ENCODE peak calls at places on chromosomes 7 and 10, in nine cellular contexts. Q is GM23248, T is GM23338, B is left ventricle myocardium inferior, C is gastrocnemius medialis, I is heart right ventricle, L is body of pancreas, M is colonic mucosa, J is ascending aorta. O is an unnamed sample. For H3K4me1, the result is how much of the 10 kb centered on the place peaks cover.

GRCh38 chr7:29865526-29865925 is 59.2 kb downstream of the WIPF3 start:
- DNase-seq in Q (peak), T (no peak), B (no peak), C (no peak), I (no peak), L (peak), M (no peak), J (no peak), O (no peak)

GRCh38 chr7:45917658-45918057 is 3.4 kb downstream of the IGFBP3 start:
- DNase-seq in Q (peak), T (peak), B (peak), C (peak), I (peak), L (peak), M (peak), J (no peak), O (no peak)

GRCh38 chr10:30862486-30862885 is 169.2 kb downstream of the ZNF438 start:
- DNase-seq in Q (peak), T (no peak), B (no peak), C (no peak), I (no peak), L (no peak), M (no peak), J (no peak), O (no peak)

GRCh38 chr10:114767589-114768393 is 53.8 kb upstream of the FHIP2A start:
- DNase-seq in Q (peak), T (peak), B (peak), C (no peak), I (peak), L (peak), M (peak), J (no peak), O (no peak)

GRCh38 chr10:25982107-25982506 is 48.1 kb downstream of the MYO3A start:
- DNase-seq in Q (no peak), T (no peak), B (no peak), C (no peak), I (no peak), L (no peak), M (no peak), J (no peak), O (no peak)

GRCh38 chr10:27258838-27259532 is 18.4 kb upstream of the ACBD5 start:
- DNase-seq in Q (peak), T (peak), B (no peak), C (no peak), I (no peak), L (peak), M (no peak), J (no peak), O (no peak)

GRCh38 chr10:96512524-96512991 is 1.2 kb downstream of the TLL2 start:
- DNase-seq in Q (peak), T (peak), B (peak), C (no peak), I (peak), L (peak), M (peak), J (no peak), O (no peak)

GRCh38 chr7:1204460-1204859 is 28.2 kb upstream of the UNCX start:
- DNase-seq in Q (peak), T (no peak), B (no peak), C (no peak), I (no peak), L (no peak), M (no peak), J (no peak), O (no peak)

GRCh38 chr7:50733552-50733951 is 49.1 kb downstream of the GRB10 start:
- DNase-seq in Q (peak), T (no peak), B (no peak), C (no peak), I (no peak), L (peak), M (no peak), J (no peak), O (no peak)

GRCh38 chr7:18455644-18456043 is 39.9 kb upstream of the HDAC9 start:
- DNase-seq in Q (no peak), T (no peak), B (no peak), C (no peak), I (no peak), L (no peak), M (no peak), J (no peak), O (no peak)

GRCh38 chr10:69503896-69504265 is 52.6 kb downstream of the TSPAN15 start:
- DNase-seq in Q (no peak), T (no peak), B (no peak), C (no peak), I (no peak), L (no peak), M (peak), J (no peak), O (no peak)

GRCh38 chr10:78760463-78761240 is 308.1 kb upstream of the ZMIZ1 start:
- DNase-seq in Q (no peak), T (no peak), B (no peak), C (no peak), I (no peak), L (no peak), M (no peak), J (no peak), O (no peak)

GRCh38 chr7:105621617-105622016 is 40.3 kb upstream of the EFCAB10 start:
- DNase-seq in Q (peak), T (no peak), B (peak), C (no peak), I (peak), L (no peak), M (no peak), J (no peak), O (no peak)

GRCh38 chr7:129644634-129645230 is 33.2 kb downstream of the NRF1 start:
- DNase-seq in Q (peak), T (peak), B (no peak), C (no peak), I (no peak), L (no peak), M (no peak), J (no peak), O (no peak)

GRCh38 chr10:127973810-127974311 is 67.0 kb downstream of the PTPRE start:
- DNase-seq in Q (no peak), T (peak), B (no peak), C (no peak), I (no peak), L (no peak), M (no peak), J (no peak), O (no peak)

GRCh38 chr10:125692932-125693847 is 10.2 kb upstream of the TEX36 start:
- DNase-seq in Q (peak), T (no peak), B (no peak), C (no peak), I (no peak), L (no peak), M (no peak), J (no peak), O (no peak)

GRCh38 chr10:125694874-125695273 is 11.9 kb upstream of the TEX36 start:
- DNase-seq in Q (peak), T (no peak), B (no peak), C (no peak), I (no peak), L (no peak), M (no peak), J (no peak), O (no peak)

GRCh38 chr10:125699562-125700143 is 16.7 kb upstream of the TEX36 start:
- DNase-seq in Q (no peak), T (no peak), B (no peak), C (no peak), I (no peak), L (no peak), M (no peak), J (no peak), O (no peak)

GRCh38 chr10:125700355-125700911 is 17.5 kb upstream of the TEX36 start:
- DNase-seq in Q (peak), T (no peak), B (no peak), C (no peak), I (no peak), L (no peak), M (no peak), J (no peak), O (no peak)

GRCh38 chr10:125698599-125698998 is 15.6 kb upstream of the TEX36 start:
- DNase-seq in Q (peak), T (no peak), B (no peak), C (no peak), I (no peak), L (no peak), M (no peak), J (no peak), O (no peak)
- H3K27ac ChIP-seq in Q (no peak), T (no peak), B (no peak), C (no peak), I (no peak), L (no peak), M (no peak), J (no peak), O (no peak)

DNA sequence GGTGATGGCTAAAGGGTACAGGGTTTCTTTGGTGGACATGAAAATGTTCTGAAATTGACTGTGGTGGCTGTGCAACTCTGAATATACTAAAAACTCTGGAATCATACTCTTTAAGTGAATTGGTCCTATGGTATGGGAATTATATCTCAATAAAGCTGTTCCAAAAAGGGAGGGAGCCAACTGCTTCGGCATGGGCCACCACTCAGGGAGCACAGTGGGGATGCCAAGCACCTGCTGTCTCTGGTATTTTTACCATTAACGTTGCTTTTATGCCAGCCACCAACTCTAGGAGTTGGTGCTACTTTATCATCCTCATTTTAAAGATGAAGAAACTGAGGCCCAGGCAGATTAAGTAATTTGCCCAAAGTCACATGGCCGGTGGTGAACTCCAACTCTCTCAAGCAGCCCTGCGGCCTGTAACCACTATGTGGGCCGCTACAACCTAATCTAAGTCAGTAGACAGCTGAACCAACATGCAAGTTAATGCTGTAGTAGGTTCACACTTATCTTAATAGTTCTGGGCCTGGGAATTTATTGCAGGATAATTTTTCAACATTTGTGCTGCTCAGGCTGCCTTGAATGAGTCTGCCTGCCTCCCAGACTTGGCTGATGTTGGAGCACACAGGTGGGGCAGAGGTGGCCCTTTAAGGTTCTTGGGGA is 20.8 kb downstream of the SH3PXD2A start:
- DNase-seq in Q (no peak), T (no peak), B (no peak), C (no peak), I (no peak), L (no peak), M (no peak), J (no peak), O (no peak)
- H3K4me1 ChIP-seq in Q (under half), T (under half), B (half or more), C (half or more), I (half or more), L (under half), M (under half), J (under half), O (under half)

GRCh38 chr7:43536773-43537172 is 46.1 kb upstream of the STK17A start:
- DNase-seq in Q (no peak), T (no peak), B (no peak), C (no peak), I (no peak), L (no peak), M (no peak), J (no peak), O (no peak)
- H3K27ac ChIP-seq in Q (no peak), T (no peak), B (no peak), C (no peak), I (no peak), L (no peak), M (no peak), J (no peak), O (no peak)

DNA sequence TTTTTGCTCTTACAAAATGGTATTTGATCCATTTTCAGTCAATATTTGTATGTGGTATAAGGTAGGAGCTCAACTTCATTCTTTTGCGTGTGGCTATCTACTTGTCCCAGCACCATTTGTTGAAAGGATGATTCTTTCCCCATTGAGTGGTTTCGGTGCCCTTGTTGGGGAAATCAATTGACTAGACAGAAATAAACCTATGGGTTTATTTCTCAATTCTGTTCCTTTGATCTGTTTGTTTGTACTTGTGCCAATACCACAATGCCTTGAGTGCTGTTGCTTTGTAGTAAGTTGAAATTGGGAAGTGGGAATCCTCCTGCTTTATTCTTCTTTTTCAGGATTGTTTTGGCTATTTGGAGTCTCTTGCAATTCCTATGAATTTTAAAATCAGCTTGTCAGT is 41.0 kb downstream of the SNX10 start:
- DNase-seq in Q (no peak), T (no peak), B (no peak), C (no peak), I (no peak), L (no peak), M (no peak), J (no peak), O (no peak)
- H3K4me1 ChIP-seq in Q (under half), T (under half), B (under half), C (under half), I (under half), L (under half), M (under half), J (under half), O (under half)

GRCh38 chr7:138781004-138781403 is 16.8 kb upstream of the TMEM213 start:
- DNase-seq in Q (no peak), T (no peak), B (no peak), C (no peak), I (no peak), L (no peak), M (no peak), J (no peak), O (no peak)

GRCh38 chr7:138785587-138786437 is 12.0 kb upstream of the TMEM213 start:
- DNase-seq in Q (peak), T (no peak), B (no peak), C (no peak), I (no peak), L (no peak), M (no peak), J (no peak), O (no peak)

DNA sequence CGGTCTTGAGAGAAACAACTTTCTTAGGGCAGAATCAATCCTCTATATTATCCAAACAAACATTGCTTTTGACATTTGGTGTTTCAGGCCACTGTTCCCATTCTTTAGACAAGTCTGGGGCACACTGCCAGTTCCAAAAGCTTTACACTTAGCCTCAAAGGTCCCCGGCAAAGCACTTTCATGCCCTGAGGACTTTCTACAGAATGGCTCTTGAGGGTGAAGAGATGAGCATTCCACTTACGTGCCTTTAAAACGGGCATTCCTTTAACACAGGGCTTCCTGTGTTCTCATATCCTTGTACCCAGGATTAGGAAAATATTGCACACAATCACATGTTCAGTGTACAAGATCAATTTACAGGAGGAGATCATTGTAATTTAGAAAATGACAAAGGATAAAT is 13.1 kb upstream of the TMEM213 start:
- DNase-seq in Q (no peak), T (no peak), B (no peak), C (no peak), I (no peak), L (no peak), M (no peak), J (no peak), O (no peak)
- H3K27ac ChIP-seq in Q (no peak), T (no peak), B (no peak), C (no peak), I (no peak), L (no peak), M (no peak), J (no peak), O (no peak)

DNA sequence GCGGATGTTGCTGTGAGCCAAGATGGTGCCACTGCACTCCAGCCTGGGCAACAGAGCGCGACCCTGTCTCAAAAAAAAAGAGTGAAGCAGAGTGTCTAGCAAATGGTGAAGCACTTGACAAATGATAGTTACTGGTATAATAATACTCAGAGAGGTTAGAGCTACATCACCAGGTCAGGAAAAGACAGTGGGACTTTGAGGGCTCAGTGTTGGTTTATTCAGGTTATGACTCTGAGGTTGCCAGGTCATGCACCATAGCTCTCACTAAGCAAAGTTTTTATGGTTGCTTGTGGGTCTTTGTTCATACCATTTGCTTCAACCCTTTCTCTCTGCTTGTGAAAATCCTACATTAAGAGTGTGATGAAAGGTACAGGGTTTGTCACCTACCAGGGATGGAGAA is 13.6 kb downstream of the MRPS33 start:
- DNase-seq in Q (no peak), T (no peak), B (no peak), C (no peak), I (no peak), L (no peak), M (no peak), J (no peak), O (no peak)
- H3K4me1 ChIP-seq in Q (under half), T (under half), B (under half), C (under half), I (under half), L (under half), M (under half), J (under half), O (under half)

GRCh38 chr7:117997862-117998825 is 124.9 kb upstream of the CTTNBP2 start:
- DNase-seq in Q (no peak), T (no peak), B (no peak), C (no peak), I (no peak), L (no peak), M (no peak), J (no peak), O (no peak)
- H3K27ac ChIP-seq in Q (no peak), T (no peak), B (no peak), C (no peak), I (no peak), L (no peak), M (no peak), J (no peak), O (no peak)

DNA sequence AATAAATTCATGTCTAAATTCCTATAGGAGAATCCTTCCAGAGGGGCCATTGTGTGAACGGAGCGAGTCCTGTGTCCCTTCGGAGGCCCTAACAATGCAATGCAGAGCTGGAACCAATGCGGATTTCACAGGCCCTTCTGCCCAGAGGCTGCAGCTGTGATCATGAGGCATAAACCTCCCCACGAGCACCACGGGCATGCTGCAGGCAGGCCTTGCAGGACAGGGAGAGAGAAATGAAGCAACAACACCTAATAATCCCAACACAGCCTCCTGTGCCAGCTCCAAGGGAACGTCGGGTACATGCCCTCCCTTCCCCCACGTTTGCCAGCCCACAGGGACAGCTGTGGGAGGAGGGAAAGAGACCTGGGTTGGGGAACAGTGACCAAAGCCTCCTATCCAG is 74.4 kb downstream of the TNS3 start:
- DNase-seq in Q (no peak), T (no peak), B (no peak), C (peak), I (no peak), L (no peak), M (no peak), J (no peak), O (no peak)
- H3K4me1 ChIP-seq in Q (under half), T (under half), B (half or more), C (under half), I (under half), L (under half), M (under half), J (under half), O (under half)